ENCODE peak calls at places on chromosomes 3 and 15, in six cellular contexts. P is mammary epithelial cell, W is ovary, O is MM.1S, B is astrocyte, F is lower lobe of right lung. U is an unnamed sample.

GRCh38 chr3:183349421-183350157 is 78.8 kb downstream of the MCF2L2 start:
- DNase-seq in O (no peak), B (no peak), W (no peak), P (no peak), F (no peak), U (no peak)

GRCh38 chr15:57751177-57751800 is 44.8 kb downstream of the POLR2M start:
- DNase-seq in W (no peak), F (no peak), O (peak; percentile 27), P (peak; percentile 34), B (peak; percentile 14), U (no peak)

GRCh38 chr15:77417642-77418041 is 2.3 kb downstream of the PEAK1 start:
- DNase-seq in B (peak; percentile 13), F (no peak), P (no peak), W (no peak), O (no peak), U (no peak)

GRCh38 chr15:35166730-35167359 is 81.8 kb upstream of the NANOGP8 start:
- DNase-seq in B (no peak), P (no peak), F (no peak), O (no peak), W (no peak), U (no peak)

GRCh38 chr15:89038146-89038545 is 50.1 kb upstream of the ABHD2 start:
- DNase-seq in P (no peak), F (no peak), W (no peak), O (no peak), B (no peak), U (no peak)

GRCh38 chr3:133783762-133784161 is 21.9 kb upstream of the SRPRB start:
- DNase-seq in W (no peak), P (no peak), B (no peak), O (no peak), F (no peak), U (no peak)

GRCh38 chr3:171799501-171799900 is 10.8 kb downstream of the PLD1 start:
- DNase-seq in F (no peak), W (no peak), P (no peak), B (peak; percentile 29), O (no peak), U (no peak)

GRCh38 chr15:96170616-96171270 is 159.8 kb upstream of the NR2F2 start:
- DNase-seq in F (no peak), W (no peak), P (no peak), O (no peak), B (no peak), U (no peak)

GRCh38 chr15:36888018-36888992 is 212.0 kb downstream of the MEIS2 start:
- DNase-seq in P (no peak), O (no peak), B (peak; percentile 60), F (no peak), W (no peak), U (no peak)

GRCh38 chr3:56001537-56001936 is 466.7 kb downstream of the ERC2 start:
- DNase-seq in P (no peak), O (no peak), W (no peak), B (peak; percentile 20), F (no peak), U (no peak)

GRCh38 chr3:17546500-17546899 is 195.9 kb downstream of the TBC1D5 start:
- DNase-seq in W (no peak), F (no peak), B (no peak), P (no peak), O (no peak), U (no peak)

GRCh38 chr15:76961277-76962010 is 29.9 kb downstream of the RCN2 start:
- DNase-seq in W (no peak), O (no peak), P (no peak), F (no peak), B (no peak), U (no peak)

GRCh38 chr3:56881035-56881575 is 79.4 kb upstream of the ARHGEF3 start:
- DNase-seq in B (no peak), W (no peak), F (no peak), O (no peak), P (peak; percentile 55), U (no peak)

GRCh38 chr15:99706557-99707303 is 26.5 kb downstream of the LYSMD4 start:
- DNase-seq in P (no peak), F (no peak), W (no peak), B (no peak), O (no peak), U (no peak)

GRCh38 chr3:129892486-129892856 is 1.0 kb downstream of the TMCC1 start:
- DNase-seq in O (peak; percentile 36), F (no peak), W (no peak), B (no peak), P (no peak), U (no peak)

GRCh38 chr3:107525954-107526305 is 3.2 kb downstream of the BBX start:
- DNase-seq in B (no peak), P (no peak), O (no peak), F (no peak), W (no peak), U (no peak)

GRCh38 chr3:107525101-107525953 is 2.6 kb downstream of the BBX start:
- DNase-seq in P (peak; percentile 42), O (peak; percentile 9), B (peak; percentile 4), W (peak; percentile 63), F (peak; percentile 47), U (no peak)

GRCh38 chr3:107523361-107524213 is 825 bp downstream of the BBX start:
- DNase-seq in O (peak; percentile 50), W (peak; percentile 73), P (peak; percentile 59), B (peak; percentile 52), F (peak; percentile 79), U (peak; percentile 50)

GRCh38 chr3:107522510-107523360 is at the start of gene BBX:
- DNase-seq in F (peak; percentile 92), P (peak; percentile 98), W (peak; percentile 97), B (peak; percentile 99), O (peak; percentile 93), U (peak; percentile 86)

GRCh38 chr3:107524214-107525100 is 1.7 kb downstream of the BBX start:
- DNase-seq in F (peak; percentile 66), P (peak; percentile 52), O (peak; percentile 42), W (peak; percentile 74), B (peak; percentile 48), U (peak; percentile 48)
- TF ChIP-seq CTCF in F (no peak), P (no peak), O (no peak), W (no peak), B (no peak), U (no peak)

DNA sequence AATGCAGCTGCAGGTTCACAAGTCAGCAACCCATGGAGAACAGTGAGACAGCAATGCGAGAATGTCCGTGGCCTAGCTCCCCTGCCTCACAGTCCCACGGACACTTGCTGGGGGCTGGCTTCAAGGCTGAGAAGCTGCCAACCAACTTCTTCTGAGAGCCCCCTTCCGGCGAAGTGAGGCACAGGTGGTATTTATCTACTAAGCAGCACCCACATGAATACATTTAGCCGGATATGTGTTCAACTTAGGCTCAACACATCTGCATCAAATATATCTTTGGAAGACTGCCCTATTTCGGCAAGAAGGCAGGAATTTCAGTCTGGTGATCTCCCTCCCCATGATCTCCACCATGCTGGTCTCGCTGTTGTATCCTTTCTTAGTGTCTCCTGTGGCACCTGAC is 341.0 kb upstream of the NR2E3 start:
- DNase-seq in F (no peak), W (no peak), B (no peak), P (no peak), O (no peak), U (no peak)
- TF ChIP-seq CTCF in F (no peak), W (no peak), B (no peak), P (no peak), O (no peak), U (no peak)

GRCh38 chr3:40616420-40616819 is 91.7 kb downstream of the ZNF621 start:
- DNase-seq in O (no peak), F (peak; percentile 46), B (no peak), W (no peak), P (no peak), U (no peak)

GRCh38 chr3:40617084-40617483 is 92.3 kb downstream of the ZNF621 start:
- DNase-seq in B (no peak), W (no peak), O (no peak), P (no peak), F (no peak), U (no peak)

GRCh38 chr3:40620151-40620550 is 95.4 kb downstream of the ZNF621 start:
- DNase-seq in P (peak; percentile 71), B (no peak), W (no peak), F (no peak), O (no peak), U (no peak)

GRCh38 chr3:40615916-40616315 is 91.2 kb downstream of the ZNF621 start:
- DNase-seq in O (no peak), F (no peak), W (no peak), P (no peak), B (no peak), U (no peak)

DNA sequence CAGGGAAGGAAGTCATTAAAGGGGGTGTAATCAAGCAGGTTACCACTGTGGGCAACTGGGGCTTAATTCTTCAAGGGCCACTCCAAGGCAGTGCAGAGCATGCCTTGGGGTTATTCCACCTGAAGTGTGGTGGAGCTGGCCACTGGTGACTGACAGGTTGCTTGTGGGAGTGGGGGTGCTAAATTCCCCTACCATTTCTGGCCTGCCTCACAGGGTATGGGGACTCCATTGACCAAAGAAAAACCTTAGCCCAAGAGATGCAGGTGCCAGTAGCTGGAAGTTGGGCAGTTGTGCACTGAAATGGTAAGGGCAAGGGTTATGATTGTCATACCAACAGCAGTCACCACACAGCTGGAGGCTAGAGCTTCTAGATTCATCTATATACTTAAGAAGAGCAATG is 93.4 kb downstream of the ZNF621 start:
- DNase-seq in O (no peak), F (no peak), B (no peak), W (no peak), P (no peak), U (no peak)
- TF ChIP-seq CTCF in O (no peak), F (no peak), B (no peak), W (no peak), P (no peak), U (no peak)

GRCh38 chr15:68277605-68278344 is at the start of gene FEM1B:
- DNase-seq in F (peak; percentile 95), O (peak; percentile 90), B (peak; percentile 89), W (peak; percentile 93), P (peak; percentile 95), U (peak; percentile 90)
- TF ChIP-seq CTCF in F (peak; percentile 49), O (no peak), B (no peak), W (peak; percentile 43), P (no peak), U (no peak)

U was measured in CD14-positive monocyte.